ENCODE peak calls at places on chromosomes 12 and 14, in eight cellular contexts. Y is mesenchymal stem cell; Z is small intestine; K is CD4-positive, alpha-beta memory T cell; J is suprapubic skin; B is esophagus muscularis mucosa; M is left ventricle myocardium inferior; E is OCI-LY7. X is an unnamed sample.

GRCh38 chr12:52319097-52319496 is 2.1 kb downstream of the KRT83 start:
- DNase-seq in Y (no peak), Z (no peak), K (no peak), J (peak; percentile 27), B (no peak), M (no peak), E (peak; percentile 14), X (no peak)

GRCh38 chr12:130920711-130921381 is 32.9 kb upstream of the ADGRD1 start:
- DNase-seq in Y (peak; percentile 69), Z (no peak), K (no peak), J (peak; percentile 93), B (no peak), M (peak; percentile 72), E (no peak), X (no peak)

GRCh38 chr12:9640024-9640423 is 29.5 kb upstream of the CLEC2D start:
- DNase-seq in Y (no peak), Z (no peak), K (no peak), J (no peak), B (no peak), M (no peak), E (no peak), X (no peak)

GRCh38 chr12:57255916-57256315 is 4.9 kb upstream of the STAC3 start:
- DNase-seq in Y (no peak), Z (no peak), K (no peak), J (no peak), B (no peak), M (no peak), E (no peak), X (no peak)

GRCh38 chr14:106308839-106309389 is 782.5 kb downstream of the TMEM121 start:
- DNase-seq in Y (no peak), Z (peak; percentile 35), K (peak; percentile 68), J (no peak), B (no peak), M (no peak), E (peak; percentile 80), X (no peak)

GRCh38 chr14:56461876-56462275 is 117.7 kb upstream of the TMEM260 start:
- DNase-seq in Y (no peak), Z (no peak), K (no peak), J (no peak), B (no peak), M (no peak), E (no peak), X (no peak)

GRCh38 chr14:76953196-76953945 is 75.1 kb downstream of the IRF2BPL start:
- DNase-seq in Y (peak; percentile 92), Z (peak; percentile 86), K (peak; percentile 59), J (no peak), B (no peak), M (peak; percentile 59), E (no peak), X (no peak)

GRCh38 chr14:101004954-101005353 is 101.4 kb upstream of the RTL1 start:
- DNase-seq in Y (no peak), Z (no peak), K (no peak), J (peak; percentile 44), B (no peak), M (no peak), E (no peak), X (no peak)

GRCh38 chr14:93317836-93318807 is 14.7 kb downstream of the BTBD7 start:
- DNase-seq in Y (peak; percentile 86), Z (peak; percentile 83), K (no peak), J (no peak), B (no peak), M (no peak), E (no peak), X (no peak)

GRCh38 chr14:21933681-21934080 is 260.1 kb upstream of the OR4E1 start:
- DNase-seq in Y (no peak), Z (no peak), K (peak; percentile 35), J (no peak), B (no peak), M (no peak), E (peak; percentile 62), X (no peak)

GRCh38 chr14:101733211-101733610 is 28.3 kb upstream of the PPP2R5C start:
- DNase-seq in Y (peak; percentile 37), Z (no peak), K (no peak), J (peak; percentile 57), B (no peak), M (no peak), E (no peak), X (no peak)

GRCh38 chr12:42669471-42669997 is 80.0 kb upstream of the PRICKLE1 start:
- DNase-seq in Y (no peak), Z (no peak), K (no peak), J (no peak), B (no peak), M (no peak), E (no peak), X (peak; percentile 99)

GRCh38 chr12:122646568-122647220 is 56.5 kb downstream of the HCAR2 start:
- DNase-seq in Y (peak; percentile 66), Z (no peak), K (peak; percentile 9), J (no peak), B (no peak), M (no peak), E (peak; percentile 27), X (no peak)

GRCh38 chr14:32259368-32260013 is 56.4 kb upstream of the RNU6-8 start:
- DNase-seq in Y (peak; percentile 76), Z (peak; percentile 36), K (no peak), J (no peak), B (no peak), M (no peak), E (no peak), X (no peak)

GRCh38 chr12:111557271-111558106 is 41.6 kb downstream of the ATXN2 start:
- DNase-seq in Y (no peak), Z (no peak), K (no peak), J (no peak), B (no peak), M (no peak), E (no peak), X (peak; percentile 91)

GRCh38 chr12:108551556-108551955 is 9.4 kb downstream of the SART3 start:
- DNase-seq in Y (peak; percentile 18), Z (no peak), K (no peak), J (no peak), B (no peak), M (no peak), E (no peak), X (no peak)

GRCh38 chr12:52295663-52296062 is 4.3 kb upstream of the KRT81 start:
- DNase-seq in Y (no peak), Z (no peak), K (no peak), J (no peak), B (no peak), M (no peak), E (no peak), X (no peak)

GRCh38 chr12:122523280-122523679 is 3.5 kb downstream of the RSRC2 start:
- DNase-seq in Y (peak; percentile 80), Z (no peak), K (no peak), J (no peak), B (no peak), M (no peak), E (no peak), X (no peak)

GRCh38 chr12:92146865-92147264 is 1.2 kb upstream of the BTG1 start:
- DNase-seq in Y (peak; percentile 23), Z (no peak), K (no peak), J (no peak), B (no peak), M (no peak), E (peak; percentile 48), X (no peak)

GRCh38 chr12:78018939-78019338 is 188.2 kb downstream of the NAV3 start:
- DNase-seq in Y (peak; percentile 14), Z (no peak), K (no peak), J (no peak), B (no peak), M (no peak), E (no peak), X (no peak)

GRCh38 chr14:74240794-74241610 is 1.8 kb downstream of the VSX2 start:
- DNase-seq in Y (peak; percentile 16), Z (no peak), K (no peak), J (no peak), B (no peak), M (no peak), E (no peak), X (no peak)

GRCh38 chr14:104337381-104337780 is 199.0 kb downstream of the KIF26A start:
- DNase-seq in Y (no peak), Z (peak; percentile 48), K (no peak), J (no peak), B (no peak), M (no peak), E (no peak), X (no peak)

GRCh38 chr14:105046891-105047282 is 18.3 kb downstream of the GPR132 start:
- DNase-seq in Y (no peak), Z (no peak), K (no peak), J (no peak), B (no peak), M (no peak), E (no peak), X (no peak)

GRCh38 chr12:18382486-18382885 is 121.2 kb downstream of the PIK3C2G start:
- DNase-seq in Y (peak; percentile 43), Z (no peak), K (no peak), J (no peak), B (no peak), M (no peak), E (no peak), X (no peak)

GRCh38 chr12:65845751-65846537 is 21.7 kb downstream of the HMGA2 start:
- DNase-seq in Y (no peak), Z (no peak), K (no peak), J (no peak), B (no peak), M (no peak), E (no peak), X (no peak)

DNA sequence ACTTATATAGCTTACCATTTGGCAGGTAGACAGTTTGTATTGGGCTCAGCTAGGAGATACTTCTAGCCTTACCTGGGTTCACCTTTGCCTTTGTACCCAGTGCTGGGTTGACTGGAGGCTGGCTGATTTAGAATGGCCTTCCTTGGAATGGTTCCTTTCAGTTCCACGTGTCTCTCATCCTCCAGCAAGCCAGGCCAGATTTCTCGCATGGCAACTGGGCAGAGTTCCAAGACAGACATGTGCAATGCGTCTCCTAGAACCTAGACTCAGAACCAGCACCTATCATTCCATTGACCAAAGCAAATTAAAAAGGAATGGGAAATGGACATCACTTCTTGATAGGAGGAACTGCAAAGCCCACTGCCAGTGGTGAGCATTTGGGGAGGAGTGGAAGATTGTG is 79.1 kb upstream of the BDKRB2 start:
- DNase-seq in Y (peak; percentile 26), Z (no peak), K (no peak), J (no peak), B (no peak), M (no peak), E (no peak), X (no peak)
- H3K4me3 ChIP-seq in Y (no peak overlapping the region), Z (no peak overlapping the region), K (no peak overlapping the region), J (no peak overlapping the region), B (no peak overlapping the region), M (no peak overlapping the region), E (no peak overlapping the region), X (no peak overlapping the region)

GRCh38 chr12:79415296-79415695 is 275.5 kb downstream of the PAWR start:
- DNase-seq in Y (no peak), Z (no peak), K (no peak), J (no peak), B (no peak), M (no peak), E (no peak), X (no peak)
- H3K4me1 ChIP-seq in Y (peaks cover 4% of the 10 kb centered on the region), Z (peaks cover 7% of the 10 kb centered on the region), K (no peaks in the 10 kb centered on the region), J (peaks cover 45% of the 10 kb centered on the region), B (peaks cover under 1% of the 10 kb centered on the region), M (peaks cover 3% of the 10 kb centered on the region), E (no peaks in the 10 kb centered on the region), X (peaks cover 13% of the 10 kb centered on the region)

GRCh38 chr14:60163741-60164140 is 1.5 kb downstream of the DHRS7 start:
- DNase-seq in Y (no peak), Z (no peak), K (no peak), J (no peak), B (no peak), M (no peak), E (no peak), X (peak; percentile 21)
- H3K4me3 ChIP-seq in Y (no peak overlapping the region), Z (no peak overlapping the region), K (peak overlapping the region; percentile 74), J (no peak overlapping the region), B (peak overlapping the region; percentile 75), M (peak overlapping the region; percentile 97), E (peak overlapping the region; percentile 70), X (peak overlapping the region; percentile 74)

GRCh38 chr12:54389139-54389508 is 4.6 kb upstream of the ZNF385A start:
- DNase-seq in Y (no peak), Z (no peak), K (no peak), J (no peak), B (no peak), M (no peak), E (no peak), X (no peak)
- H3K4me1 ChIP-seq in Y (peaks cover 35% of the 10 kb centered on the region), Z (no peaks in the 10 kb centered on the region), K (peaks cover 34% of the 10 kb centered on the region), J (peaks cover 94% of the 10 kb centered on the region), B (peaks cover 15% of the 10 kb centered on the region), M (peaks cover 22% of the 10 kb centered on the region), E (peaks cover 59% of the 10 kb centered on the region), X (peaks cover 4% of the 10 kb centered on the region)